ENCODE peak calls at places on chromosomes 11 and 22, in nine cellular contexts. One of them, this sample, is unnamed.

GRCh38 chr11:19437760-19438159 is 197.0 kb upstream of the E2F8 start:
- DNase-seq in uterus: no peak
- DNase-seq in colonic mucosa: no peak
- DNase-seq in CD4-positive, alpha-beta T cell: no peak
- DNase-seq in NCI-H1105 treated with DMSO at 0.1 percent for 48 hours: no peak
- DNase-seq in activated T-cell treated with anti-CD3 and anti-CD28 coated beads for 1 hour: no peak
- DNase-seq in adipocyte: peak; percentile 59
- DNase-seq in AG09319: no peak
- DNase-seq in germinal center: no peak
- DNase-seq in this sample: peak; percentile 40

GRCh38 chr11:72234514-72234830 is 9.5 kb downstream of the PHOX2A start:
- DNase-seq in AG09319: no peak
- DNase-seq in activated T-cell treated with anti-CD3 and anti-CD28 coated beads for 1 hour: no peak
- DNase-seq in NCI-H1105 treated with DMSO at 0.1 percent for 48 hours: no peak
- DNase-seq in germinal center: no peak
- DNase-seq in colonic mucosa: no peak
- DNase-seq in uterus: no peak
- DNase-seq in CD4-positive, alpha-beta T cell: no peak
- DNase-seq in adipocyte: no peak
- DNase-seq in this sample: no peak

GRCh38 chr11:236774-237767 is at the start of gene PSMD13:
- DNase-seq in germinal center: peak; percentile 92
- DNase-seq in colonic mucosa: peak; percentile 87
- DNase-seq in AG09319: peak; percentile 32
- DNase-seq in activated T-cell treated with anti-CD3 and anti-CD28 coated beads for 1 hour: peak; percentile 76
- DNase-seq in NCI-H1105 treated with DMSO at 0.1 percent for 48 hours: peak; percentile 77
- DNase-seq in adipocyte: peak; percentile 96
- DNase-seq in uterus: peak; percentile 86
- DNase-seq in CD4-positive, alpha-beta T cell: peak; percentile 82
- DNase-seq in this sample: peak; percentile 94

GRCh38 chr22:47173535-47174021 is 411.1 kb downstream of the TBC1D22A start:
- DNase-seq in adipocyte: no peak
- DNase-seq in NCI-H1105 treated with DMSO at 0.1 percent for 48 hours: no peak
- DNase-seq in uterus: peak; percentile 7
- DNase-seq in colonic mucosa: no peak
- DNase-seq in activated T-cell treated with anti-CD3 and anti-CD28 coated beads for 1 hour: no peak
- DNase-seq in AG09319: no peak
- DNase-seq in CD4-positive, alpha-beta T cell: no peak
- DNase-seq in germinal center: no peak
- DNase-seq in this sample: no peak

GRCh38 chr11:12577746-12578644 is 96.2 kb upstream of the TEAD1 start:
- DNase-seq in AG09319: no peak
- DNase-seq in NCI-H1105 treated with DMSO at 0.1 percent for 48 hours: no peak
- DNase-seq in colonic mucosa: no peak
- DNase-seq in activated T-cell treated with anti-CD3 and anti-CD28 coated beads for 1 hour: no peak
- DNase-seq in germinal center: no peak
- DNase-seq in uterus: no peak
- DNase-seq in adipocyte: no peak
- DNase-seq in CD4-positive, alpha-beta T cell: no peak
- DNase-seq in this sample: peak; percentile 6

GRCh38 chr11:111999111-111999510 is 26.1 kb upstream of the DLAT start:
- DNase-seq in uterus: no peak
- DNase-seq in AG09319: no peak
- DNase-seq in colonic mucosa: no peak
- DNase-seq in adipocyte: no peak
- DNase-seq in NCI-H1105 treated with DMSO at 0.1 percent for 48 hours: no peak
- DNase-seq in germinal center: no peak
- DNase-seq in activated T-cell treated with anti-CD3 and anti-CD28 coated beads for 1 hour: no peak
- DNase-seq in CD4-positive, alpha-beta T cell: no peak
- DNase-seq in this sample: no peak

GRCh38 chr11:83918471-83918870 is 632.3 kb upstream of the CCDC90B start:
- DNase-seq in CD4-positive, alpha-beta T cell: no peak
- DNase-seq in germinal center: no peak
- DNase-seq in colonic mucosa: no peak
- DNase-seq in adipocyte: no peak
- DNase-seq in activated T-cell treated with anti-CD3 and anti-CD28 coated beads for 1 hour: no peak
- DNase-seq in uterus: peak; percentile 21
- DNase-seq in AG09319: no peak
- DNase-seq in NCI-H1105 treated with DMSO at 0.1 percent for 48 hours: no peak
- DNase-seq in this sample: no peak

GRCh38 chr11:57668467-57668890 is 565 bp downstream of the ZDHHC5 start:
- DNase-seq in CD4-positive, alpha-beta T cell: no peak
- DNase-seq in colonic mucosa: no peak
- DNase-seq in germinal center: peak; percentile 50
- DNase-seq in AG09319: no peak
- DNase-seq in NCI-H1105 treated with DMSO at 0.1 percent for 48 hours: no peak
- DNase-seq in activated T-cell treated with anti-CD3 and anti-CD28 coated beads for 1 hour: peak; percentile 21
- DNase-seq in adipocyte: no peak
- DNase-seq in uterus: no peak
- DNase-seq in this sample: peak; percentile 33

GRCh38 chr11:9001736-9002135 is 2.1 kb downstream of the NRIP3 start:
- DNase-seq in colonic mucosa: no peak
- DNase-seq in NCI-H1105 treated with DMSO at 0.1 percent for 48 hours: no peak
- DNase-seq in activated T-cell treated with anti-CD3 and anti-CD28 coated beads for 1 hour: no peak
- DNase-seq in germinal center: no peak
- DNase-seq in adipocyte: peak; percentile 66
- DNase-seq in CD4-positive, alpha-beta T cell: peak; percentile 16
- DNase-seq in AG09319: no peak
- DNase-seq in uterus: no peak
- DNase-seq in this sample: peak; percentile 99